ENCODE peak calls at places on chromosome 20, in ten cellular contexts. K is stomach, G is body of pancreas, D is IMR-90, C is endothelial cell of umbilical vein, Q is heart left ventricle, X is ovary, L is spleen, V is HepG2, B is sigmoid colon. R is an unnamed sample.

GRCh38 chr20:46406986-46407670 is 713 bp upstream of the ELMO2 start:
- DNase-seq in K (peak; percentile 79), G (peak; percentile 93), D (peak; percentile 15), C (no peak), Q (peak; percentile 73), X (peak; percentile 39), L (peak; percentile 93), V (peak; percentile 47), B (peak; percentile 87), R (peak; percentile 95)

GRCh38 chr20:23022849-23023248 is 12.3 kb upstream of the SSTR4 start:
- DNase-seq in K (peak; percentile 46), G (no peak), D (no peak), C (no peak), Q (no peak), X (no peak), L (no peak), V (no peak), B (no peak), R (no peak)

GRCh38 chr20:36924167-36925045 is 27.1 kb downstream of the SAMHD1 start:
- DNase-seq in K (no peak), G (no peak), D (no peak), C (no peak), Q (no peak), X (no peak), L (no peak), V (no peak), B (no peak), R (no peak)

GRCh38 chr20:63087872-63088680 is 81.3 kb upstream of the BHLHE23 start:
- DNase-seq in K (no peak), G (no peak), D (no peak), C (no peak), Q (peak; percentile 16), X (no peak), L (peak; percentile 35), V (no peak), B (peak; percentile 49), R (no peak)

GRCh38 chr20:1918766-1919165 is 23.6 kb downstream of the SIRPA start:
- DNase-seq in K (no peak), G (no peak), D (no peak), C (no peak), Q (peak; percentile 46), X (no peak), L (no peak), V (no peak), B (no peak), R (no peak)

GRCh38 chr20:10609276-10609675 is 64.5 kb downstream of the JAG1 start:
- DNase-seq in K (no peak), G (no peak), D (peak; percentile 86), C (no peak), Q (peak; percentile 83), X (peak; percentile 64), L (no peak), V (no peak), B (peak; percentile 90), R (no peak)

GRCh38 chr20:40319741-40320499 is 369.1 kb downstream of the MAFB start:
- DNase-seq in K (no peak), G (no peak), D (no peak), C (no peak), Q (no peak), X (no peak), L (no peak), V (no peak), B (no peak), R (no peak)

GRCh38 chr20:1811621-1812498 is 83.3 kb upstream of the SIRPA start:
- DNase-seq in K (no peak), G (no peak), D (peak; percentile 41), C (no peak), Q (no peak), X (no peak), L (no peak), V (peak; percentile 99), B (no peak), R (peak; percentile 64)

DNA sequence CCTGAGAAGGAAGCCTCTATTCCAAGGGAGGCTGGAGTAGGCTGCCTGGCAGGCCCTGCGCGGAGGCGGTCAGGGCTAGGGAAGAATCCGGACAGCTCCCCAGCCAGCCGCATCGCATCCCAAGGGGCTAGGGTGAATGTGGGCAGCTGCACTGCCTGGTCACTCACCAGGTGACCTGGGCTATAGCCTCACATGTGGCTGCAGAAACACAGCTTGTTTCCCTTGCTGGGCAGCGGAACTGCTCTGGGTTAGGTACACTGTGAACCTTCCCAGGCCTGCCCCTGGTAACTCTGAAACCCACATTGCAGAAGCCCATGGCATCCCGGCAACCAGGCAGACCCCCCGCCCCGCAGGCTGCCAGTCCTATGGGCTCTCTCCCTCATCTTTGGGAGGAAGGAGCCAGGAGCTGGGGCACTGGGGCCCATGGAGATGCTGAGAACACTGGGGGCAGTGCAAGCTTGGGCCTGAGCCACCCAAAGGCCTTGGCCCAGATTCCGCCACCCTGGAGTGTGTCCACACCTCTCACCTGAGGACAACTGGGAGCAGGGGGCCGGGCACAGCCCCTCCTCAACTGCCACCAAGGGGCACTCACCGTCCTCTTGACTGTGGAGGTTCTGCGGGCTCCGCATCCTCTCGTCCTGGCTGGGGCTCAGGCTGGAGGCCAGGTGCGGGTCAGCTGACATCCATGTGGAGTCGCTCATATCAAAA is 111.0 kb downstream of the NOL4L start:
- DNase-seq in K (no peak), G (peak; percentile 29), D (no peak), C (peak; percentile 49), Q (no peak), X (peak; percentile 58), L (no peak), V (peak; percentile 43), B (no peak), R (no peak)
- H3K4me3 ChIP-seq in K (peak overlapping the region; percentile 34), G (no peak overlapping the region), D (peak overlapping the region; percentile 29), C (peak overlapping the region; percentile 61), Q (peak overlapping the region; percentile 44), X (peak overlapping the region; percentile 30), L (peak overlapping the region; percentile 42), V (peak overlapping the region; percentile 73), B (peak overlapping the region; percentile 40), R (peak overlapping the region; percentile 42)

GRCh38 chr20:20018366-20018765 is 1.2 kb downstream of the NAA20 start:
- DNase-seq in K (no peak), G (no peak), D (no peak), C (no peak), Q (no peak), X (no peak), L (no peak), V (no peak), B (no peak), R (no peak)

GRCh38 chr20:20017852-20018245 is 687 bp downstream of the NAA20 start:
- DNase-seq in K (no peak), G (no peak), D (no peak), C (peak; percentile 27), Q (no peak), X (no peak), L (no peak), V (peak; percentile 40), B (no peak), R (no peak)

GRCh38 chr20:20014659-20015058 is 2.5 kb upstream of the NAA20 start:
- DNase-seq in K (no peak), G (no peak), D (no peak), C (peak; percentile 45), Q (no peak), X (no peak), L (no peak), V (no peak), B (no peak), R (no peak)

GRCh38 chr20:20019123-20019522 is 2.0 kb downstream of the NAA20 start:
- DNase-seq in K (peak; percentile 63), G (peak; percentile 65), D (no peak), C (no peak), Q (no peak), X (no peak), L (no peak), V (no peak), B (no peak), R (no peak)

DNA sequence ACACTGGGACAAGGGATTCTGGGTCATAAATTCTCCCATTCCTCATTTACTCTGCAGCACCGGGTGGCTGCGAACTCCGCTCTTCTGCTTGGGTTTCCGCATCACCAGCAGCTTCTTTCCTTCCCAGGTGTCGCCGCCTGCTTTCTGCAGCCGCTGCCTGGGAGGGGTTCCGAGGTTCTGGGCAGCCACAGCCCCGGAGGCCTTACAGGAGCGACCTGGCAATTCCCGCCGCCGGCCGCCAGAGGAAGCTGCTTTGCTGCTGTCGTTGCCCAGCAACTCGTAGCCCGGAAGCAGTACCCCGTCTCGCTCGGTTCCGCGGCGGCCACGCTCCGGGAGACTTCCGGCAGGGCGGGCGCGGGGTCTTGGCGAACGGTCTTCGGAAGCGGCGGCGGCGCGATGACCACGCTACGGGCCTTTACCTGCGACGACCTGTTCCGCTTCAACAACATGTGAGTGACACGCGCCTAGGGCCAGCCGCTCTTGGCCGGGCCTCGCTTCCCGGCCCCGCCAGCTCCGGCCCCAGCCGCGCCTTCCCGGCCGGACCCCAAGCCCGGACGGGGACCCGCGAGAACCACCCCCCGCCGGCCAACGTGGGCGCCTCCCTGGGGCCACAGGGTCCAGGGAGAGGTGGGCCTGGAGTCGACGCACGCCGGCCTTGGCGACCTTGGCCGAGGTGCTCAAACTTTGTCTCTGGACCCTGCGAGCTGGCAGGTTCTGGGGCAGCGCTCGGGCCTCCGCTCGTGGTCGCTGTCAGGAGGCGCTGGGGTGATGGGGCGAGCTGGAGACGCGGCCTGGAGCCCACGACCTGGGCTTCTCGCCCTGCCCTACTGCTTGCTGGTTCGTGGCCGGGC is at the start of gene NAA20:
- DNase-seq in K (peak; percentile 95), G (peak; percentile 94), D (peak; percentile 90), C (peak; percentile 92), Q (peak; percentile 96), X (peak; percentile 90), L (peak; percentile 98), V (peak; percentile 94), B (peak; percentile 97), R (no peak)
- TF ChIP-seq POLR2A in K (no peak), G (peak; percentile 31), D (no peak), C (no peak), Q (peak; percentile 49), X (no peak), L (no peak), V (peak; percentile 36), B (no peak), R (no peak)

DNA sequence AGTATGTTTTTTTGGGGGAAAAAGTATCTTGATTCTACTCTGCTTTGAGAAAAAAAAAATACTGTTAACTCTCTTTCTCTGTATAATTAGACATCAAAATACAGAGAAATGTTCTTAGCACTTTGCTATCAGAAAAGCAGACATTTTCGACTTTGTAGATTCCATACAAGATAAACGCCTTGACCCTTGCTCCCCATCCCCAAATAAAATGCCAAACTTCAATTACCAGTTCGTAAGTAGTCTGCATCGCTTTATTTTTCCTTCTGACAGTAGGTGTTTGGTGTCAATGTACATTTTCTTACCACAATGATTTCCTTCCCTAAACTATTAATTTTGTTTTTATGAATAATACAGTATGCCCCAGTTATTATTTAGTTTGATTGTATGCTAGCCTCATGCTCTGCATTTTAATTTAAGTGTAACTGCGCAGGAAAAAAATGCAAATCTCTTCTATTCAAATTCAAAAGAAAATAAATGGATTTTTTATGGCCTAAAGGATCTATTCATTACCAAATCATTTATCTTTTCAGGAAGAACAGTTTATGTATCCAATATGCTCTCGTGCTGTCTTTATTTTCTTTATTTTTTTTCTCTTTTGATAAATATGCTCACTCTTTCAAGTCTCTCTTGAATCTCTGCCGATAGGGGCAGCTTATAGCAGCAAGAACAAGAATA is 84.8 kb upstream of the ZNF217 start:
- DNase-seq in K (no peak), G (no peak), D (peak; percentile 20), C (no peak), Q (no peak), X (no peak), L (no peak), V (no peak), B (no peak), R (no peak)
- H3K4me3 ChIP-seq in K (no peak overlapping the region), G (no peak overlapping the region), D (no peak overlapping the region), C (no peak overlapping the region), Q (no peak overlapping the region), X (no peak overlapping the region), L (peak overlapping the region; percentile 25), V (peak overlapping the region; percentile 67), B (no peak overlapping the region), R (no peak overlapping the region)

DNA sequence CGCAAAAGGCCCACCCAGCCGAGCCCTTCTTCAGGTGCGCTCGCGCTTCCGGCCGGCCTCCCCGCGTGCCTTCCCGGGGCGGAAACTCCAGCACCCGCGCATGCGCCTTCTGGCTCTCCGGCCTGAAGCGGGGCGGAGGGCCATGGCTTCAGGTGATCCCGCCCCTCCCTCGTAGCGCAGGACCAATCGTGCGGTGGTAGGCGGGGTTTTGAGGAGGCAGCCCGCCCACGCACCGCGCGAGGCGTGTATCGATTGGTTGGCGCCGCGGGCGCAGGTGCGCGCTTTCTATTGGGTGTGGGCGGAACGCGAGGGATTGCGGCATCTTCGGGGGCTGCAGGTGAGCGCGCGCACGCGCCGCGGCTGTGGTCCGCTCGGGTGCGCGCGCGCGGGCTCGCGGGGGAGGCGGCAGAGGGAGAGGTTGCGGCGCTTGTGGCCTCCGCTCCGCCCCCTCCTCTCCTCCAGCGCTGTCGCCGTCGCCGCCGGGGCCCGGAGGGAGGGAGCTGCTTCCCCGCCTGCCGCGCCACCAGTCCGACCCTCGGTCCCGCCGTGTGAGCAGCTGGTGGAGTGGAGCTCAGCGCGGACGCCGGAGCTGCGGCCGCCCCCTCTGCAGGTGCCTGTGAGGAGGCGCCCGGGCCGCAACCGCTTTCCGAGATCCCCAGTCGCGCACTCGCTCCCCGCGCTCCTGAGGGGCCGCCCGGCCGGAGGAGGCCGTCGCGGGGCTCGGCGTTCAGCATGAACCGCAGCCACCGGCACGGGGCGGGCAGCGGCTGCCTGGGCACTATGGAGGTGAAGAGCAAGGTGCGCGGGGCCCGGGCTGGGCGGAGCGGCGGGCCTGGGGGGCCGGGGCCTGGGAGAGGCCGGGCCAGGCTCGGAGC is at the start of gene PARD6B:
- DNase-seq in K (peak; percentile 99), G (peak; percentile 99), D (peak; percentile 92), C (peak; percentile 84), Q (peak; percentile 97), X (peak; percentile 98), L (peak; percentile 99), V (peak; percentile 99), B (peak; percentile 98), R (peak; percentile 95)
- TF ChIP-seq POLR2A in K (peak; percentile 64), G (peak; percentile 94), D (no peak), C (no peak), Q (peak; percentile 74), X (peak; percentile 21), L (peak; percentile 53), V (peak; percentile 93), B (no peak), R (peak; percentile 20)

R was measured in vagina.